ENCODE peak calls at places on chromosomes 3 and 15, in six cellular contexts. One of them, this sample, is unnamed.

GRCh38 chr15:36888018-36888992 is 212.0 kb downstream of the MEIS2 start:
- DNase-seq in A549: no peak
- DNase-seq in HepG2: no peak
- DNase-seq in K562: peak
- DNase-seq in endothelial cell of umbilical vein: no peak
- DNase-seq in GM12878: no peak
- DNase-seq in this sample: no peak

GRCh38 chr3:194592798-194593752 is 40.1 kb downstream of the TMEM44 start:
- DNase-seq in A549: peak
- DNase-seq in HepG2: no peak
- DNase-seq in K562: no peak
- DNase-seq in endothelial cell of umbilical vein: peak
- DNase-seq in GM12878: no peak
- DNase-seq in this sample: no peak

GRCh38 chr3:48141225-48142137 is 46.7 kb downstream of the CDC25A start:
- DNase-seq in A549: no peak
- DNase-seq in HepG2: no peak
- DNase-seq in K562: no peak
- DNase-seq in endothelial cell of umbilical vein: no peak
- DNase-seq in GM12878: no peak
- DNase-seq in this sample: no peak

GRCh38 chr15:70196314-70197291 is 98.9 kb upstream of the TLE3 start:
- DNase-seq in A549: no peak
- DNase-seq in HepG2: peak
- DNase-seq in K562: no peak
- DNase-seq in endothelial cell of umbilical vein: no peak
- DNase-seq in GM12878: peak
- DNase-seq in this sample: peak

GRCh38 chr3:53159415-53160135 is 1.4 kb upstream of the PRKCD start:
- DNase-seq in A549: peak
- DNase-seq in HepG2: peak
- DNase-seq in K562: no peak
- DNase-seq in endothelial cell of umbilical vein: peak
- DNase-seq in GM12878: no peak
- DNase-seq in this sample: no peak

GRCh38 chr3:170361711-170362110 is 4.2 kb downstream of the SKIL start:
- DNase-seq in A549: no peak
- DNase-seq in HepG2: no peak
- DNase-seq in K562: peak
- DNase-seq in endothelial cell of umbilical vein: no peak
- DNase-seq in GM12878: no peak
- DNase-seq in this sample: no peak

GRCh38 chr15:96330064-96330449 is 443 bp upstream of the NR2F2 start:
- DNase-seq in A549: peak
- DNase-seq in HepG2: no peak
- DNase-seq in K562: no peak
- DNase-seq in endothelial cell of umbilical vein: peak
- DNase-seq in GM12878: no peak
- DNase-seq in this sample: peak

GRCh38 chr3:33803894-33804526 is 5.6 kb downstream of the PDCD6IP start:
- DNase-seq in A549: no peak
- DNase-seq in HepG2: peak
- DNase-seq in K562: no peak
- DNase-seq in endothelial cell of umbilical vein: no peak
- DNase-seq in GM12878: no peak
- DNase-seq in this sample: no peak

GRCh38 chr15:25407950-25408349 is 30.9 kb downstream of the UBE3A start:
- DNase-seq in A549: no peak
- DNase-seq in HepG2: no peak
- DNase-seq in K562: no peak
- DNase-seq in endothelial cell of umbilical vein: no peak
- DNase-seq in GM12878: no peak
- DNase-seq in this sample: no peak

GRCh38 chr3:23183731-23184130 is 19.4 kb upstream of the UBE2E2 start:
- DNase-seq in A549: peak
- DNase-seq in HepG2: peak
- DNase-seq in K562: peak
- DNase-seq in endothelial cell of umbilical vein: peak
- DNase-seq in GM12878: no peak
- DNase-seq in this sample: peak

GRCh38 chr3:97439373-97439772 is 325.2 kb upstream of the ARL6 start:
- DNase-seq in A549: no peak
- DNase-seq in HepG2: no peak
- DNase-seq in K562: no peak
- DNase-seq in endothelial cell of umbilical vein: no peak
- DNase-seq in GM12878: no peak
- DNase-seq in this sample: no peak

GRCh38 chr3:13687409-13687989 is 138.6 kb downstream of the FBLN2 start:
- DNase-seq in A549: no peak
- DNase-seq in HepG2: no peak
- DNase-seq in K562: no peak
- DNase-seq in endothelial cell of umbilical vein: no peak
- DNase-seq in GM12878: no peak
- DNase-seq in this sample: no peak

GRCh38 chr15:59360305-59360704 is 12.4 kb downstream of the MYO1E start:
- DNase-seq in A549: no peak
- DNase-seq in HepG2: no peak
- DNase-seq in K562: no peak
- DNase-seq in endothelial cell of umbilical vein: no peak
- DNase-seq in GM12878: no peak
- DNase-seq in this sample: no peak

GRCh38 chr15:101020945-101021344 is 101.8 kb downstream of the LRRK1 start:
- DNase-seq in A549: no peak
- DNase-seq in HepG2: no peak
- DNase-seq in K562: no peak
- DNase-seq in endothelial cell of umbilical vein: no peak
- DNase-seq in GM12878: no peak
- DNase-seq in this sample: no peak

GRCh38 chr15:36731025-36731424 is 151.6 kb downstream of the CDIN1 start:
- DNase-seq in A549: no peak
- DNase-seq in HepG2: no peak
- DNase-seq in K562: no peak
- DNase-seq in endothelial cell of umbilical vein: no peak
- DNase-seq in GM12878: no peak
- DNase-seq in this sample: no peak

GRCh38 chr3:140176526-140176925 is 241.5 kb downstream of the CLSTN2 start:
- DNase-seq in A549: no peak
- DNase-seq in HepG2: no peak
- DNase-seq in K562: no peak
- DNase-seq in endothelial cell of umbilical vein: no peak
- DNase-seq in GM12878: no peak
- DNase-seq in this sample: no peak

GRCh38 chr3:116050311-116050710 is 395.0 kb downstream of the LSAMP start:
- DNase-seq in A549: no peak
- DNase-seq in HepG2: no peak
- DNase-seq in K562: no peak
- DNase-seq in endothelial cell of umbilical vein: no peak
- DNase-seq in GM12878: no peak
- DNase-seq in this sample: no peak

GRCh38 chr15:48644827-48645557 is 517 bp downstream of the FBN1 start:
- DNase-seq in A549: peak
- DNase-seq in HepG2: no peak
- DNase-seq in K562: no peak
- DNase-seq in endothelial cell of umbilical vein: no peak
- DNase-seq in GM12878: no peak
- DNase-seq in this sample: no peak

GRCh38 chr15:69064649-69065048 is 50.2 kb downstream of the NOX5 start:
- DNase-seq in A549: no peak
- DNase-seq in HepG2: no peak
- DNase-seq in K562: no peak
- DNase-seq in endothelial cell of umbilical vein: no peak
- DNase-seq in GM12878: no peak
- DNase-seq in this sample: no peak

GRCh38 chr3:5022187-5022965 is 43.1 kb downstream of the BHLHE40 start:
- DNase-seq in A549: no peak
- DNase-seq in HepG2: peak
- DNase-seq in K562: no peak
- DNase-seq in endothelial cell of umbilical vein: peak
- DNase-seq in GM12878: no peak
- DNase-seq in this sample: no peak

GRCh38 chr3:4820296-4821121 is 158.7 kb upstream of the BHLHE40 start:
- DNase-seq in A549: no peak
- DNase-seq in HepG2: no peak
- DNase-seq in K562: no peak
- DNase-seq in endothelial cell of umbilical vein: no peak
- DNase-seq in GM12878: no peak
- DNase-seq in this sample: peak

GRCh38 chr3:35739181-35739809 is 100.0 kb downstream of the ARPP21 start:
- DNase-seq in A549: no peak
- DNase-seq in HepG2: no peak
- DNase-seq in K562: no peak
- DNase-seq in endothelial cell of umbilical vein: no peak
- DNase-seq in GM12878: no peak
- DNase-seq in this sample: no peak

GRCh38 chr3:38039899-38040261 is 872 bp downstream of the DLEC1 start:
- DNase-seq in A549: no peak
- DNase-seq in HepG2: no peak
- DNase-seq in K562: peak
- DNase-seq in endothelial cell of umbilical vein: no peak
- DNase-seq in GM12878: peak
- DNase-seq in this sample: peak

DNA sequence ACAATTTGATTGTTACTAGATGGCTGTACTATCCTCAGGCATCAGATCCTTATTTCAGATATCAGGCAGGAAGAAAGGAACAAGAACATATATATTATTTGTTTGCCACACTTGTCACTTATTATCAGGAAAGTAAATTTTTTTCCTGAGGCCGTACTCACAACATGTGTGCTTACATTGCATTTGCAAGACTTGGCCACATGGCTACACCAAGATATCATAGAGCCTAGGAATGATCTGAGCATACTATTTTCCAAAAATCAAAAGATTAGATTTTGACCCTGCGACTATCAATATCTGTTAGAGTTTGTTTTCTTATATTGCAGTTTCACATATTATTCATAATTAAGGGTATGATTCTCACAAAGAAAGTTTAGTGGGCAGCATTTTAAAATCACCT is 426.2 kb upstream of the BCHE start:
- DNase-seq in A549: no peak
- DNase-seq in HepG2: no peak
- DNase-seq in K562: no peak
- DNase-seq in endothelial cell of umbilical vein: no peak
- DNase-seq in GM12878: no peak
- DNase-seq in this sample: no peak
- TF ChIP-seq MYC in A549: no peak
- TF ChIP-seq MYC in HepG2: no peak
- TF ChIP-seq MYC in K562: no peak
- TF ChIP-seq MYC in endothelial cell of umbilical vein: no peak
- TF ChIP-seq MYC in GM12878: no peak
- TF ChIP-seq MYC in this sample: no peak

GRCh38 chr15:73797366-73798158 is 44.4 kb upstream of the INSYN1 start:
- DNase-seq in A549: no peak
- DNase-seq in HepG2: no peak
- DNase-seq in K562: no peak
- DNase-seq in endothelial cell of umbilical vein: no peak
- DNase-seq in GM12878: no peak
- DNase-seq in this sample: no peak
- TF ChIP-seq MAX in A549: no peak
- TF ChIP-seq MAX in HepG2: no peak
- TF ChIP-seq MAX in K562: no peak
- TF ChIP-seq MAX in endothelial cell of umbilical vein: no peak
- TF ChIP-seq MAX in GM12878: no peak
- TF ChIP-seq MAX in this sample: no peak

GRCh38 chr15:66369773-66370651 is 13.5 kb upstream of the TIPIN start:
- DNase-seq in A549: peak
- DNase-seq in HepG2: no peak
- DNase-seq in K562: peak
- DNase-seq in endothelial cell of umbilical vein: peak
- DNase-seq in GM12878: peak
- DNase-seq in this sample: peak
- H3K4me3 ChIP-seq in A549: peak
- H3K4me3 ChIP-seq in HepG2: peak
- H3K4me3 ChIP-seq in K562: no peak
- H3K4me3 ChIP-seq in endothelial cell of umbilical vein: peak
- H3K4me3 ChIP-seq in GM12878: peak
- H3K4me3 ChIP-seq in this sample: peak

GRCh38 chr3:24355806-24356205 is 138.8 kb downstream of the THRB start:
- DNase-seq in A549: no peak
- DNase-seq in HepG2: no peak
- DNase-seq in K562: no peak
- DNase-seq in endothelial cell of umbilical vein: peak
- DNase-seq in GM12878: no peak
- DNase-seq in this sample: no peak
- TF ChIP-seq MYC in A549: no peak
- TF ChIP-seq MYC in HepG2: no peak
- TF ChIP-seq MYC in K562: no peak
- TF ChIP-seq MYC in endothelial cell of umbilical vein: no peak
- TF ChIP-seq MYC in GM12878: no peak
- TF ChIP-seq MYC in this sample: no peak

GRCh38 chr3:133884547-133885240 is 11.0 kb downstream of the RAB6B start:
- DNase-seq in A549: no peak
- DNase-seq in HepG2: no peak
- DNase-seq in K562: no peak
- DNase-seq in endothelial cell of umbilical vein: no peak
- DNase-seq in GM12878: no peak
- DNase-seq in this sample: no peak
- TF ChIP-seq MAX in A549: no peak
- TF ChIP-seq MAX in HepG2: no peak
- TF ChIP-seq MAX in K562: no peak
- TF ChIP-seq MAX in endothelial cell of umbilical vein: no peak
- TF ChIP-seq MAX in GM12878: no peak
- TF ChIP-seq MAX in this sample: no peak

GRCh38 chr3:49868951-49869454 is 703 bp downstream of the CAMKV start:
- DNase-seq in A549: no peak
- DNase-seq in HepG2: no peak
- DNase-seq in K562: peak
- DNase-seq in endothelial cell of umbilical vein: no peak
- DNase-seq in GM12878: no peak
- DNase-seq in this sample: peak
- H3K4me3 ChIP-seq in A549: peak
- H3K4me3 ChIP-seq in HepG2: peak
- H3K4me3 ChIP-seq in K562: peak
- H3K4me3 ChIP-seq in endothelial cell of umbilical vein: no peak
- H3K4me3 ChIP-seq in GM12878: no peak
- H3K4me3 ChIP-seq in this sample: no peak

GRCh38 chr3:156788846-156789245 is 37.3 kb upstream of the LEKR1 start:
- DNase-seq in A549: no peak
- DNase-seq in HepG2: no peak
- DNase-seq in K562: no peak
- DNase-seq in endothelial cell of umbilical vein: peak
- DNase-seq in GM12878: no peak
- DNase-seq in this sample: no peak
- TF ChIP-seq MYC in A549: no peak
- TF ChIP-seq MYC in HepG2: no peak
- TF ChIP-seq MYC in K562: no peak
- TF ChIP-seq MYC in endothelial cell of umbilical vein: no peak
- TF ChIP-seq MYC in GM12878: no peak
- TF ChIP-seq MYC in this sample: no peak

This sample was measured in NB4.